ENCODE peak calls at places on chromosomes 12 and 14, in five cellular contexts. K is cardiac fibroblast, Y is T-helper 9 cell, P is endothelial cell, V is ascending aorta. W is an unnamed sample.

GRCh38 chr14:103767306-103767894 is 51.8 kb downstream of the ZFYVE21 start:
- DNase-seq in K (no peak), Y (no peak), P (no peak), V (no peak), W (no peak)

GRCh38 chr12:118541071-118541470 is 164.7 kb downstream of the SUDS3 start:
- DNase-seq in K (no peak), Y (no peak), P (no peak), V (no peak), W (no peak)

GRCh38 chr14:90428676-90429075 is 31.8 kb downstream of the CALM1 start:
- DNase-seq in K (no peak), Y (no peak), P (no peak), V (no peak), W (no peak)

GRCh38 chr12:68319988-68320623 is 12.1 kb downstream of the MDM1 start:
- DNase-seq in K (peak; percentile 68), Y (no peak), P (no peak), V (no peak), W (no peak)

GRCh38 chr14:53338192-53338591 is 185.1 kb upstream of the DDHD1 start:
- DNase-seq in K (peak; percentile 70), Y (no peak), P (no peak), V (no peak), W (no peak)

GRCh38 chr12:120261951-120262851 is 3.3 kb downstream of the PXN start:
- DNase-seq in K (no peak), Y (no peak), P (no peak), V (no peak), W (peak; percentile 57)

GRCh38 chr12:122454250-122454721 is 31.8 kb upstream of the CLIP1 start:
- DNase-seq in K (no peak), Y (no peak), P (no peak), V (no peak), W (no peak)

GRCh38 chr12:57111046-57111698 is at the start of gene STAT6:
- DNase-seq in K (peak; percentile 90), Y (peak; percentile 76), P (peak; percentile 58), V (peak; percentile 80), W (peak; percentile 76)

GRCh38 chr12:124852911-124853441 is 10.7 kb downstream of the SCARB1 start:
- DNase-seq in K (no peak), Y (no peak), P (no peak), V (no peak), W (no peak)

GRCh38 chr14:71187633-71188356 is 280.5 kb downstream of the PCNX1 start:
- DNase-seq in K (peak; percentile 42), Y (no peak), P (no peak), V (no peak), W (no peak)

GRCh38 chr14:102949062-102949800 is 26.8 kb downstream of the AMN start:
- DNase-seq in K (no peak), Y (no peak), P (no peak), V (no peak), W (no peak)

GRCh38 chr14:30573203-30573814 is 14.4 kb downstream of the G2E3 start:
- DNase-seq in K (peak; percentile 80), Y (no peak), P (no peak), V (no peak), W (no peak)

GRCh38 chr12:23949212-23950010 is at the start of gene SOX5:
- DNase-seq in K (peak; percentile 73), Y (no peak), P (peak; percentile 54), V (no peak), W (no peak)

GRCh38 chr14:45252356-45253069 is 489 bp downstream of the MIS18BP1 start:
- DNase-seq in K (peak; percentile 41), Y (no peak), P (no peak), V (no peak), W (no peak)

GRCh38 chr12:11769723-11770514 is 120.4 kb downstream of the ETV6 start:
- DNase-seq in K (no peak), Y (no peak), P (no peak), V (no peak), W (no peak)

GRCh38 chr12:12788131-12788530 is 2.7 kb downstream of the APOLD1 start:
- DNase-seq in K (peak; percentile 58), Y (no peak), P (no peak), V (no peak), W (no peak)

GRCh38 chr12:119071638-119072231 is 90.4 kb downstream of the SRRM4 start:
- DNase-seq in K (no peak), Y (no peak), P (no peak), V (no peak), W (no peak)

GRCh38 chr14:74389980-74390379 is 36.0 kb downstream of the SYNDIG1L start:
- DNase-seq in K (no peak), Y (no peak), P (no peak), V (no peak), W (no peak)

GRCh38 chr12:111277570-111277969 is 91.3 kb downstream of the PHETA1 start:
- DNase-seq in K (no peak), Y (no peak), P (no peak), V (no peak), W (no peak)

GRCh38 chr14:23704890-23705289 is 68.7 kb downstream of the DHRS2 start:
- DNase-seq in K (no peak), Y (no peak), P (no peak), V (no peak), W (no peak)

GRCh38 chr12:32002848-32003493 is 43.8 kb downstream of the RESF1 start:
- DNase-seq in K (peak; percentile 39), Y (no peak), P (no peak), V (no peak), W (no peak)

GRCh38 chr12:124550123-124551089 is 17.0 kb downstream of the NCOR2 start:
- DNase-seq in K (no peak), Y (no peak), P (no peak), V (no peak), W (no peak)

GRCh38 chr14:66238969-66239368 is 247.2 kb upstream of the CCDC196 start:
- DNase-seq in K (peak; percentile 38), Y (no peak), P (no peak), V (no peak), W (no peak)

GRCh38 chr14:90045608-90046007 is 16.2 kb upstream of the KCNK13 start:
- DNase-seq in K (no peak), Y (no peak), P (no peak), V (no peak), W (no peak)

GRCh38 chr12:28893365-28893764 is 255.7 kb upstream of the FAR2 start:
- DNase-seq in K (peak; percentile 72), Y (no peak), P (no peak), V (no peak), W (no peak)